ENCODE peak calls at places on chromosomes 16 and 17, in eight cellular contexts. Y is astrocyte, K is psoas muscle, H is left lung, V is right atrium auricular region, J is K562, E is thoracic aorta, S is stomach. A is an unnamed sample.
A peak's percentile ranks its signal among the peaks of the same experiment; 100 is the strongest.

GRCh38 chr17:2783310-2784030 is 12.8 kb upstream of the RAP1GAP2 start:
- DNase-seq in Y (no peak), K (no peak), H (no peak), V (no peak), J (no peak), E (no peak), S (no peak), A (no peak)

GRCh38 chr17:65231662-65232335 is 94.6 kb downstream of the RGS9 start:
- DNase-seq in Y (peak; percentile 83), K (no peak), H (peak; percentile 56), V (no peak), J (peak; percentile 77), E (no peak), S (peak; percentile 37), A (peak; percentile 68)

GRCh38 chr16:65249768-65250167 is 127.9 kb upstream of the CDH11 start:
- DNase-seq in Y (peak; percentile 25), K (peak; percentile 46), H (peak; percentile 31), V (peak; percentile 86), J (no peak), E (peak; percentile 27), S (peak; percentile 39), A (no peak)

GRCh38 chr16:9091867-9092281 is 430 bp downstream of the HAPSTR1 start:
- DNase-seq in Y (no peak), K (peak; percentile 76), H (peak; percentile 56), V (no peak), J (no peak), E (no peak), S (peak; percentile 41), A (peak; percentile 83)

GRCh38 chr17:75130632-75131277 is 787 bp downstream of the NT5C start:
- DNase-seq in Y (peak; percentile 39), K (peak; percentile 67), H (peak; percentile 55), V (no peak), J (peak; percentile 74), E (no peak), S (peak; percentile 47), A (peak; percentile 76)

GRCh38 chr16:83109736-83110135 is 483.0 kb downstream of the CDH13 start:
- DNase-seq in Y (no peak), K (no peak), H (no peak), V (no peak), J (no peak), E (no peak), S (no peak), A (no peak)

GRCh38 chr16:85306071-85306792 is 194.0 kb upstream of the CIBAR2 start:
- DNase-seq in Y (peak; percentile 63), K (peak; percentile 96), H (peak; percentile 94), V (peak; percentile 97), J (peak; percentile 85), E (peak; percentile 75), S (peak; percentile 93), A (peak; percentile 97)

GRCh38 chr16:69566437-69567030 is 768 bp downstream of the NFAT5 start:
- DNase-seq in Y (peak; percentile 61), K (peak; percentile 77), H (peak; percentile 67), V (peak; percentile 66), J (peak; percentile 75), E (no peak), S (peak; percentile 45), A (peak; percentile 77)

GRCh38 chr17:15157051-15157450 is 108.1 kb downstream of the PMP22 start:
- DNase-seq in Y (no peak), K (no peak), H (no peak), V (no peak), J (no peak), E (no peak), S (no peak), A (no peak)

GRCh38 chr17:35578929-35579448 is 618 bp upstream of the PEX12 start:
- DNase-seq in Y (no peak), K (no peak), H (no peak), V (no peak), J (no peak), E (no peak), S (no peak), A (no peak)

GRCh38 chr17:39237586-39237985 is 11.8 kb upstream of the STAC2 start:
- DNase-seq in Y (no peak), K (no peak), H (no peak), V (no peak), J (no peak), E (no peak), S (no peak), A (no peak)

GRCh38 chr16:29815032-29815721 is 775 bp upstream of the PAGR1 start:
- DNase-seq in Y (no peak), K (peak; percentile 72), H (no peak), V (no peak), J (no peak), E (no peak), S (no peak), A (peak; percentile 76)

GRCh38 chr16:89922477-89922883 is 662 bp upstream of the TUBB3 start:
- DNase-seq in Y (peak; percentile 86), K (peak; percentile 75), H (peak; percentile 88), V (peak; percentile 93), J (peak; percentile 80), E (peak; percentile 80), S (peak; percentile 50), A (peak; percentile 80)

DNA sequence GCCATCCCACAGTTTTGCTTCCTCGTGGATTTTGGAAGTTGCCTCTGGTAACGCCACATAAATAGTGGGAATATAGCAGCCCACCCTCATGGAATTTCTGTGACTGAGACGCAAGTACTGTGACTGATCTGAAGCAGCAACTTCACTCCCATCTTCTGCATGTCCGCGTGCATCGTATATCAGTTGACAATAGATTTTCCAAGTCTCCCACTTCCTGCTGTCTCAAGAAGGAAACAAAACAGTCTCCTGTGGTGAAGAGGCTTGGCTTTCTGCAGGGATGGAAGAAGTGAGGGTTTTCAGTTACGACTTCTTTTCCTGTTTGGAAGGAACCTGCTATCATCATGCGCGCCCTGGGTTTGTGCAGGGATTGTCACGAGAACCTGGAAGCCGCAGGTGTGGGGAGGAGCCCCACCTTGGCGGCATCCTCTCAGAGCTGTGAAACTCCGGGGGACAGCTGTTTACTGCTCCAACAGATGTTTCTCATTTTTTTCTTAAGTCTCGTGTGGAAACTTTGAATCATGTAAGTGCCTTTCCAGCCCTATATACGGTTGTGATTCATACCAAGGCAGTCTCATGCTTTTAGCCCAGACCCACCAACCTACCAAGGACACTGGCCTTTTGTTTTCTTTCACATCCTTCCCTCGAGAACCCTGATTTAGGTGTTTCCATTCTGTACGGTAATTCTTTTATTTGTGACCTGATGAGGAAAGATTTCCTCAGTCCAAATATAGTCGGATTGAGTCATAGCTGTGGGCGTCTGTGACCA is 57.5 kb downstream of the WIPI1 start:
- DNase-seq in Y (peak; percentile 62), K (no peak), H (no peak), V (no peak), J (no peak), E (no peak), S (no peak), A (no peak)
- H3K27ac ChIP-seq in Y (peak overlapping the region; percentile 30), K (no peak overlapping the region), H (no peak overlapping the region), V (peak overlapping the region; percentile 3), J (no peak overlapping the region), E (no peak overlapping the region), S (no peak overlapping the region), A (no peak overlapping the region)

GRCh38 chr16:79097090-79097489 is 503.4 kb downstream of the MAF start:
- DNase-seq in Y (no peak), K (no peak), H (no peak), V (no peak), J (no peak), E (no peak), S (no peak), A (no peak)
- TF ChIP-seq CTCF in Y (no peak), K (no peak), H (no peak), V (no peak), J (no peak), E (no peak), S (no peak), A (no peak)

GRCh38 chr16:70752381-70752780 is 48.6 kb downstream of the VAC14 start:
- DNase-seq in Y (no peak), K (peak; percentile 52), H (no peak), V (no peak), J (no peak), E (no peak), S (no peak), A (no peak)

GRCh38 chr16:70750893-70751467 is 50.0 kb downstream of the VAC14 start:
- DNase-seq in Y (peak; percentile 97), K (peak; percentile 96), H (peak; percentile 85), V (peak; percentile 91), J (no peak), E (peak; percentile 51), S (peak; percentile 47), A (peak; percentile 82)

GRCh38 chr16:70749681-70750601 is 51.0 kb downstream of the VAC14 start:
- DNase-seq in Y (no peak), K (no peak), H (no peak), V (no peak), J (peak; percentile 37), E (no peak), S (no peak), A (no peak)

GRCh38 chr16:70753228-70753627 is 47.7 kb downstream of the VAC14 start:
- DNase-seq in Y (no peak), K (peak; percentile 58), H (no peak), V (no peak), J (no peak), E (no peak), S (no peak), A (no peak)

GRCh38 chr16:70751593-70751992 is 49.4 kb downstream of the VAC14 start:
- DNase-seq in Y (no peak), K (peak; percentile 58), H (no peak), V (no peak), J (no peak), E (no peak), S (peak; percentile 55), A (no peak)
- H3K27ac ChIP-seq in Y (peak overlapping the region; percentile 25), K (peak overlapping the region; percentile 75), H (peak overlapping the region; percentile 49), V (peak overlapping the region; percentile 45), J (no peak overlapping the region), E (peak overlapping the region; percentile 54), S (peak overlapping the region; percentile 91), A (peak overlapping the region; percentile 79)

DNA sequence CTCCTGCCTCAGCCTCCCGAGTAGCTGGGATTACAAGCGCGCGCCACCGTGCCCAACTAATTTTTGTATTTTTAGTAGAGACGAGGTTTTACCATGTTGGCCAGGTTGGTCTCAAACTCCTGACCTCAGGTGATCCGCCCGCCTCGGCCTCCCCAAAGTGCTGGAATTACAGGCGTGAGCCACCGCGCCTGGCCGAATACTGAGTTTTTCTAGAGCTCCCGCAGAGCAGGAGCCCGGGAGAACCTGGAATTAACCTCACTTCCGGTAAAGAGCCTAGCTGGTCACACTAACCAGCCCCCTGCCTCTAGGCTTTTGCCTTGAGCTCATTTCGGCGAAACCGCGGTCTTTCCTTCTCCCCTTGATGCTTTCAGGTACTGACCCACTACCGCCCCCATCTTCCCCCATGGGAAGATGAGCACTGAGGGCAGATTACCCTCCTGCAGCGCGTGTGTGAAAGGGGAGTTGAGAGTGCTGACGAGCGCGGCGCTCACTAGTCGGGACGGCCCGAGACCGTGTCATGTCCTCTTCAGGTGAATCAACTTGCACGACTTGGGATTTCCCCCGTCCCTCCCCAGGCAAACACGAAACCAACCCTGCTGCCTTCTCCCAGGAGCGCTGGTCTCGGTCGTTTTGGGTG is 743 bp upstream of the NEK8 start:
- DNase-seq in Y (peak; percentile 23), K (peak; percentile 73), H (peak; percentile 71), V (no peak), J (peak; percentile 68), E (no peak), S (peak; percentile 72), A (peak; percentile 78)
- TF ChIP-seq CTCF in Y (no peak), K (no peak), H (no peak), V (no peak), J (peak; percentile 59), E (no peak), S (no peak), A (peak; percentile 27)

A was measured in upper lobe of right lung.